ENCODE peak calls at places on chromosome 9, in eight cellular contexts. J is lower lobe of right lung, N is left ventricle myocardium inferior, G is right lobe of liver, O is stomach, U is GM23248, F is pancreas, E is right cardiac atrium. D is an unnamed sample.

GRCh38 chr9:35996358-35996970 is 38.5 kb upstream of the OR2S2 start:
- DNase-seq in G (no peak), O (no peak), J (no peak), U (peak; percentile 91), E (no peak), F (no peak), N (peak; percentile 22), D (no peak)

GRCh38 chr9:16267336-16268036 is 603.0 kb downstream of the BNC2 start:
- DNase-seq in F (no peak), U (peak; percentile 55), O (peak; percentile 51), J (no peak), G (peak; percentile 65), N (no peak), E (no peak), D (no peak)

GRCh38 chr9:132268725-132269352 is 85.9 kb downstream of the SETX start:
- DNase-seq in J (peak; percentile 68), N (peak; percentile 75), E (peak; percentile 54), U (peak; percentile 74), O (peak; percentile 78), F (peak; percentile 60), G (no peak), D (peak; percentile 86)

GRCh38 chr9:133714606-133715294 is 23.4 kb downstream of the SARDH start:
- DNase-seq in J (peak; percentile 45), G (peak; percentile 80), U (no peak), N (peak; percentile 78), O (no peak), E (peak; percentile 82), F (peak; percentile 47), D (peak; percentile 71)

GRCh38 chr9:35733109-35733541 is 659 bp downstream of the CREB3 start:
- DNase-seq in N (no peak), U (peak; percentile 69), O (no peak), F (no peak), E (no peak), J (no peak), G (no peak), D (peak; percentile 38)

GRCh38 chr9:4269872-4270271 is 30.0 kb downstream of the GLIS3 start:
- DNase-seq in U (no peak), O (no peak), J (no peak), N (no peak), F (no peak), E (no peak), G (no peak), D (no peak)

GRCh38 chr9:3179716-3180115 is 335.8 kb upstream of the PUM3 start:
- DNase-seq in O (no peak), U (peak; percentile 32), N (no peak), J (no peak), G (no peak), F (no peak), E (no peak), D (no peak)

GRCh38 chr9:2764371-2764770 is 47.1 kb downstream of the KCNV2 start:
- DNase-seq in F (no peak), E (no peak), N (no peak), O (no peak), J (no peak), U (no peak), G (no peak), D (no peak)

GRCh38 chr9:89375181-89375760 is 57.0 kb downstream of the SECISBP2 start:
- DNase-seq in N (no peak), U (no peak), E (no peak), G (no peak), O (no peak), F (no peak), J (no peak), D (no peak)

GRCh38 chr9:91803970-91804752 is 145.9 kb downstream of the ROR2 start:
- DNase-seq in U (peak; percentile 28), N (no peak), F (no peak), E (peak; percentile 31), G (no peak), O (peak; percentile 22), J (no peak), D (no peak)

GRCh38 chr9:105959491-105959890 is 265.1 kb downstream of the TMEM38B start:
- DNase-seq in N (no peak), U (no peak), F (no peak), O (no peak), J (no peak), E (no peak), G (no peak), D (no peak)

GRCh38 chr9:78677326-78677725 is 380.4 kb downstream of the PSAT1 start:
- DNase-seq in U (peak; percentile 77), F (no peak), G (no peak), N (no peak), E (no peak), O (no peak), J (no peak), D (no peak)

GRCh38 chr9:107866912-107867311 is 377.3 kb upstream of the KLF4 start:
- DNase-seq in N (no peak), J (no peak), G (no peak), O (no peak), F (no peak), E (no peak), U (peak; percentile 44), D (no peak)

GRCh38 chr9:87107072-87107471 is 159.8 kb upstream of the GAS1 start:
- DNase-seq in N (no peak), E (no peak), J (no peak), U (no peak), F (no peak), O (no peak), G (no peak), D (no peak)

GRCh38 chr9:69181908-69182353 is 7.9 kb downstream of the TJP2 start:
- DNase-seq in O (no peak), U (no peak), E (no peak), N (no peak), F (no peak), G (no peak), J (no peak), D (no peak)
- H3K4me1 ChIP-seq in O (peaks cover 46% of the 10 kb centered on the region), U (peaks cover 25% of the 10 kb centered on the region), E (peaks cover 5% of the 10 kb centered on the region), N (peaks cover 70% of the 10 kb centered on the region), F (peaks cover 61% of the 10 kb centered on the region), G (peaks cover 54% of the 10 kb centered on the region), J (peaks cover 61% of the 10 kb centered on the region), D (no peaks in the 10 kb centered on the region)

DNA sequence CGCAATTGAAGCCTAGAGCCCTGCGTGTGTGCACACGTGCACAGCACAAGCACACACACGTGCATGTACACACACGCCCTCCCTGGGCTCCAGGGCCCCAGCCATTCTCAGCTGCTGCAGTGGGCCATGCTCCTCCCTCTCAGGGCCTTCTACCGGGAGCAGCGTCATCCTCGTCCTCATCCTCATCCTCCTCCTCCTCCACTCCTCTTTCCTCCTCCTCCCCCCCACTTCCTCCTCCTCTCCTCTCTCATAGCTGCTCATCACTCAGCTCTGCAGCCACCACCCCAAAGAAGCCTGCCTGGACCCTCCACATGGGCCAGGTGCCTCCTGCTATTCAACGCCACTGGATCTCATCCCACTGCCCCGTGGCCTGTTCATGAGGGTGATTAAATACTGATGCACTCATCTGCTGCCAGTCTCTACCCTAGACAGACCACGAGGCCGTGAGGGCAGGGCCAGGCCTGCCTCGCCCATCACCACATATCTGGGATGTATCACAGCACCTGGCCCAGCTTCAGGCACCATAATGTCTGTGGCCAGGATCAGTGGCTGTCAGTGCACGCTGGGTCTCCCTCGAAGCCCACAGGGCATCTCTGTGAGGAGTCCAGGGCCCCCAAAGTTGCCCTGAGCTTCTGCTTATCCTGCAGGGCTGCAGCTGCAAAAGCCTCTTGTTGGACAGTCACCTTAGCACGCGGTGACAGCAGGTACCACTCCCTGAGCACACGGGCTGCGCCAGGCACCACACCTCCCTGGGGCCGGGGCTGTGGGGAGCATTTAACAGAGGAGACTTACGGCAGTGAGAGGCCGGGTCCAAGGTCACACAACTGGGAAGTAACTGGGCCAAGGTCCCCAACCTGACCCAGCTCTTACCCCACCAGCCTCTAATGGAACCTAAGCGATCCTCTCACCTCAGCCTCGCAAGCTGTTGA is 9.7 kb downstream of the FAM78A start:
- DNase-seq in N (peak; percentile 53), U (no peak), F (no peak), O (no peak), E (peak; percentile 36), G (peak; percentile 52), J (no peak), D (no peak)
- H3K4me1 ChIP-seq in N (peaks cover 99% of the 10 kb centered on the region), U (no peaks in the 10 kb centered on the region), F (no peaks in the 10 kb centered on the region), O (no peaks in the 10 kb centered on the region), E (peaks cover 19% of the 10 kb centered on the region), G (no peaks in the 10 kb centered on the region), J (peaks cover 71% of the 10 kb centered on the region), D (no peaks in the 10 kb centered on the region)

GRCh38 chr9:125878241-125878640 is 131.1 kb downstream of the PBX3 start:
- DNase-seq in N (no peak), G (no peak), F (no peak), U (peak; percentile 33), O (no peak), J (no peak), E (peak; percentile 16), D (no peak)

GRCh38 chr9:125884196-125884595 is 137.0 kb downstream of the PBX3 start:
- DNase-seq in O (no peak), N (no peak), E (no peak), F (no peak), G (no peak), U (no peak), J (no peak), D (no peak)

GRCh38 chr9:125886365-125886764 is 139.2 kb downstream of the PBX3 start:
- DNase-seq in O (no peak), N (no peak), F (no peak), J (no peak), G (no peak), E (no peak), U (no peak), D (no peak)

GRCh38 chr9:125888220-125888619 is 141.0 kb downstream of the PBX3 start:
- DNase-seq in F (no peak), G (no peak), N (no peak), J (no peak), U (peak; percentile 81), E (no peak), O (no peak), D (no peak)

GRCh38 chr9:125883548-125883947 is 136.4 kb downstream of the PBX3 start:
- DNase-seq in U (no peak), F (no peak), G (no peak), E (no peak), N (no peak), J (no peak), O (no peak), D (no peak)
- H3K4me1 ChIP-seq in U (peaks cover 27% of the 10 kb centered on the region), F (peaks cover 4% of the 10 kb centered on the region), G (no peaks in the 10 kb centered on the region), E (peaks cover 1% of the 10 kb centered on the region), N (peaks cover 57% of the 10 kb centered on the region), J (peaks cover 6% of the 10 kb centered on the region), O (peaks cover 3% of the 10 kb centered on the region), D (no peaks in the 10 kb centered on the region)

DNA sequence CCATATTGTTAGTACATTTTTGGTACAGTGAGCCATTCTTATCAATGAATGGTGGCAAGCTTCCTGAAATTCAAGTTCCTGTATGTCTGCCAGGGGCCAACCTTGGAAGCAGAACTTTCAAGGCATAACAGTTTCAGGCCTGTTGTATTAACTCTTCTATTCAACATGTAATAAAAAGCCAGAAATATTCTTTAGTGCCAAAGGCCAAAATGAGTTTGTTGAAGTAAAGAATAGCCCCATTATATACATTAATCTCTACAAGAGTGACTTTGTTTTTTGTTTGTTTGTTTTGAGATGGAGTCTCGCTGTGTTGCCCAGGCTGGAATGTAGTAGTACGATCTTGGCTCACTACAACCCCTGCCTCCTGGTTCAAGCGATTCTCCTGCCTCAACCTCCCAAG is 321.3 kb downstream of the KDM4C start:
- DNase-seq in F (no peak), O (no peak), N (no peak), G (no peak), E (no peak), U (no peak), J (no peak), D (no peak)
- H3K4me1 ChIP-seq in F (no peaks in the 10 kb centered on the region), O (no peaks in the 10 kb centered on the region), N (peaks cover 8% of the 10 kb centered on the region), G (no peaks in the 10 kb centered on the region), E (no peaks in the 10 kb centered on the region), U (no peaks in the 10 kb centered on the region), J (no peaks in the 10 kb centered on the region), D (no peaks in the 10 kb centered on the region)

D was measured in aorta.